ENCODE peak calls at places on chromosomes 4 and X, in seven cellular contexts. X is hepatic stellate cell, S is H9, D is KG1, Z is activated gamma-delta T cell treated with Interleukin-2 at 50 U/mL for 16 hours, H is stomach, F is Panc1. L is an unnamed sample.
A peak's percentile ranks its signal among the peaks of the same experiment; 100 is the strongest.

GRCh38 chr4:156642161-156642560 is 329.4 kb downstream of the PDGFC start:
- DNase-seq in X (no peak), S (no peak), D (no peak), Z (no peak), H (no peak), F (no peak), L (no peak)

GRCh38 chr4:148330724-148331123 is 111.5 kb downstream of the NR3C2 start:
- DNase-seq in X (no peak), S (no peak), D (no peak), Z (no peak), H (no peak), F (no peak), L (no peak)

GRCh38 chr4:16082424-16083216 is 1.2 kb downstream of the PROM1 start:
- DNase-seq in X (no peak), S (peak; percentile 90), D (no peak), Z (no peak), H (no peak), F (no peak), L (peak; percentile 43)

GRCh38 chr4:70203601-70204000 is 8.1 kb downstream of the ODAM start:
- DNase-seq in X (no peak), S (no peak), D (no peak), Z (no peak), H (no peak), F (no peak), L (no peak)

GRCh38 chrX:73214366-73215094 is at the start of gene NAP1L2:
- DNase-seq in X (no peak), S (peak; percentile 69), D (no peak), Z (peak; percentile 24), H (no peak), F (no peak), L (no peak)

GRCh38 chrX:111372065-111372464 is 39.9 kb downstream of the DCX start:
- DNase-seq in X (no peak), S (no peak), D (no peak), Z (no peak), H (no peak), F (no peak), L (no peak)

GRCh38 chr4:99088485-99089365 is at the start of gene ADH5:
- DNase-seq in X (peak; percentile 86), S (peak; percentile 89), D (peak; percentile 73), Z (peak; percentile 93), H (peak; percentile 88), F (no peak), L (peak; percentile 90)

GRCh38 chr4:14348506-14348905 is 653.8 kb upstream of the CPEB2 start:
- DNase-seq in X (no peak), S (no peak), D (no peak), Z (no peak), H (no peak), F (no peak), L (no peak)

GRCh38 chr4:166318810-166319525 is 445.9 kb downstream of the TLL1 start:
- DNase-seq in X (peak; percentile 8), S (no peak), D (no peak), Z (no peak), H (no peak), F (no peak), L (no peak)

GRCh38 chr4:8282134-8282641 is 12.6 kb downstream of the HTRA3 start:
- DNase-seq in X (no peak), S (no peak), D (no peak), Z (no peak), H (no peak), F (no peak), L (no peak)

GRCh38 chr4:8652181-8653078 is 59.9 kb downstream of the CPZ start:
- DNase-seq in X (no peak), S (peak; percentile 26), D (no peak), Z (no peak), H (peak; percentile 19), F (no peak), L (no peak)

GRCh38 chr4:24863799-24864198 is 49.0 kb downstream of the CCDC149 start:
- DNase-seq in X (no peak), S (no peak), D (no peak), Z (no peak), H (no peak), F (no peak), L (no peak)

GRCh38 chr4:71221510-71222466 is 117.0 kb upstream of the SLC4A4 start:
- DNase-seq in X (no peak), S (no peak), D (no peak), Z (no peak), H (no peak), F (no peak), L (no peak)

GRCh38 chrX:57156397-57157049 is 19.3 kb upstream of the SPIN2A start:
- DNase-seq in X (peak; percentile 35), S (peak; percentile 42), D (no peak), Z (no peak), H (peak; percentile 37), F (peak; percentile 10), L (no peak)

GRCh38 chr4:80143305-80143679 is 54.0 kb upstream of the PRDM8 start:
- DNase-seq in X (no peak), S (no peak), D (no peak), Z (no peak), H (no peak), F (no peak), L (no peak)

GRCh38 chr4:183256343-183256742 is 63.7 kb downstream of the CLDN22 start:
- DNase-seq in X (no peak), S (no peak), D (no peak), Z (no peak), H (no peak), F (no peak), L (no peak)

GRCh38 chrX:129791961-129792570 is 12.3 kb downstream of the SASH3 start:
- DNase-seq in X (no peak), S (no peak), D (no peak), Z (no peak), H (no peak), F (no peak), L (no peak)

GRCh38 chrX:143635915-143636314 is at the start of gene SLITRK4:
- DNase-seq in X (no peak), S (peak; percentile 82), D (no peak), Z (no peak), H (no peak), F (no peak), L (no peak)

GRCh38 chrX:123881330-123881729 is 21.5 kb downstream of the XIAP start:
- DNase-seq in X (no peak), S (no peak), D (no peak), Z (no peak), H (no peak), F (no peak), L (no peak)

GRCh38 chrX:115350696-115351408 is 61.3 kb downstream of the LUZP4 start:
- DNase-seq in X (no peak), S (no peak), D (no peak), Z (no peak), H (no peak), F (no peak), L (no peak)